ENCODE peak calls at places on chromosomes 1 and 21, in ten cellular contexts. X, O, U, E, G, R, H, N, J and L are unnamed samples.

GRCh38 chr1:1894354-1895049 is 3.6 kb upstream of the GNB1 start:
- DNase-seq in X (no peak), R (no peak), U (no peak), E (no peak), H (no peak), N (no peak), J (no peak), O (peak; percentile 56), G (no peak), L (no peak)

GRCh38 chr1:178086294-178087255 is 7.3 kb upstream of the RASAL2 start:
- DNase-seq in H (peak; percentile 82), G (peak; percentile 58), X (no peak), R (no peak), O (no peak), E (no peak), N (no peak), J (no peak), U (peak; percentile 58), L (peak; percentile 67)

GRCh38 chr1:182699673-182700350 is 15.4 kb upstream of the RGS8 start:
- DNase-seq in O (no peak), N (no peak), E (no peak), R (no peak), J (no peak), U (peak; percentile 14), H (no peak), X (no peak), G (no peak), L (no peak)

GRCh38 chr21:25934130-25934529 is 199.4 kb downstream of the GABPA start:
- DNase-seq in H (no peak), G (no peak), E (no peak), R (no peak), U (peak; percentile 67), N (no peak), O (no peak), J (no peak), X (no peak), L (no peak)

GRCh38 chr1:83910461-83910860 is 88.5 kb downstream of the TTLL7 start:
- DNase-seq in U (peak; percentile 63), J (no peak), H (no peak), X (no peak), R (no peak), O (no peak), G (no peak), E (no peak), N (no peak), L (peak; percentile 41)

GRCh38 chr1:202106340-202107284 is 16.1 kb upstream of the GPR37L1 start:
- DNase-seq in U (no peak), H (no peak), O (no peak), E (peak; percentile 58), G (no peak), N (no peak), J (peak; percentile 65), X (no peak), R (no peak), L (no peak)

GRCh38 chr1:68808351-68808750 is 311.5 kb upstream of the DEPDC1 start:
- DNase-seq in E (no peak), N (no peak), J (no peak), G (no peak), U (peak; percentile 5), O (no peak), R (no peak), H (no peak), X (no peak), L (no peak)

GRCh38 chr21:17981060-17981459 is 161.9 kb upstream of the C21orf91 start:
- DNase-seq in O (no peak), R (no peak), G (no peak), X (no peak), E (no peak), H (no peak), U (no peak), N (no peak), J (no peak), L (no peak)

GRCh38 chr1:55724551-55725325 is 509.6 kb upstream of the USP24 start:
- DNase-seq in U (peak; percentile 85), X (peak; percentile 93), J (no peak), G (peak; percentile 80), O (no peak), N (peak; percentile 92), H (peak; percentile 97), E (no peak), R (no peak), L (peak; percentile 94)

GRCh38 chr1:10824821-10825540 is 28.5 kb upstream of the CASZ1 start:
- DNase-seq in G (peak; percentile 16), E (peak; percentile 43), O (no peak), N (no peak), X (peak; percentile 24), R (peak; percentile 33), J (peak; percentile 10), H (peak; percentile 39), U (peak; percentile 52), L (peak; percentile 77)

GRCh38 chr1:212689758-212690540 is 9.7 kb downstream of the BATF3 start:
- DNase-seq in U (no peak), O (no peak), X (no peak), H (no peak), N (no peak), E (no peak), J (no peak), R (no peak), G (no peak), L (no peak)

GRCh38 chr1:20487236-20487590 is 1.2 kb upstream of the CAMK2N1 start:
- DNase-seq in N (no peak), R (no peak), U (no peak), O (no peak), H (no peak), X (no peak), J (no peak), G (no peak), E (no peak), L (no peak)

GRCh38 chr1:226788965-226789364 is 49.9 kb upstream of the ITPKB start:
- DNase-seq in G (no peak), O (no peak), J (no peak), U (no peak), R (no peak), E (no peak), H (no peak), X (no peak), N (no peak), L (no peak)

GRCh38 chr21:40487406-40487805 is 359.6 kb downstream of the DSCAM start:
- DNase-seq in U (no peak), X (no peak), G (no peak), N (no peak), R (no peak), E (no peak), O (no peak), J (no peak), H (no peak), L (no peak)

GRCh38 chr1:65278344-65279091 is 30.8 kb upstream of the DNAJC6 start:
- DNase-seq in N (no peak), X (no peak), U (no peak), J (no peak), O (no peak), R (no peak), H (peak; percentile 46), E (no peak), G (no peak), L (no peak)

GRCh38 chr1:15311886-15312285 is 64.9 kb downstream of the FHAD1 start:
- DNase-seq in O (no peak), G (no peak), H (no peak), R (no peak), N (no peak), U (no peak), J (no peak), X (no peak), E (no peak), L (peak; percentile 44)

GRCh38 chr1:211013346-211014240 is 120.4 kb downstream of the KCNH1 start:
- DNase-seq in O (no peak), G (no peak), U (no peak), E (no peak), R (no peak), X (no peak), J (no peak), N (no peak), H (peak; percentile 15), L (peak; percentile 11)

GRCh38 chr21:39649526-39649925 is 36.8 kb downstream of the B3GALT5 start:
- DNase-seq in G (no peak), J (no peak), H (no peak), O (no peak), E (no peak), R (no peak), U (no peak), X (no peak), N (no peak), L (no peak)

GRCh38 chr1:24253569-24253968 is 65.6 kb upstream of the GRHL3 start:
- DNase-seq in E (no peak), N (no peak), X (no peak), G (no peak), U (no peak), R (no peak), H (no peak), J (no peak), O (no peak), L (no peak)
- TF ChIP-seq CTCF in E (no peak), N (no peak), X (no peak), G (no peak), U (no peak), R (no peak), H (no peak), J (peak; percentile 43), O (no peak), L (no peak)

GRCh38 chr1:30824736-30825429 is 67.3 kb upstream of the LAPTM5 start:
- DNase-seq in H (no peak), J (no peak), R (no peak), G (no peak), E (no peak), X (no peak), U (no peak), O (no peak), N (no peak), L (no peak)
- H3K4me3 ChIP-seq in H (peak overlapping the region; percentile 51), J (no peak overlapping the region), R (peak overlapping the region; percentile 43), G (peak overlapping the region; percentile 40), E (peak overlapping the region; percentile 40), X (peak overlapping the region; percentile 57), U (peak overlapping the region; percentile 30), O (peak overlapping the region; percentile 66), N (peak overlapping the region; percentile 55), L (peak overlapping the region; percentile 36)

DNA sequence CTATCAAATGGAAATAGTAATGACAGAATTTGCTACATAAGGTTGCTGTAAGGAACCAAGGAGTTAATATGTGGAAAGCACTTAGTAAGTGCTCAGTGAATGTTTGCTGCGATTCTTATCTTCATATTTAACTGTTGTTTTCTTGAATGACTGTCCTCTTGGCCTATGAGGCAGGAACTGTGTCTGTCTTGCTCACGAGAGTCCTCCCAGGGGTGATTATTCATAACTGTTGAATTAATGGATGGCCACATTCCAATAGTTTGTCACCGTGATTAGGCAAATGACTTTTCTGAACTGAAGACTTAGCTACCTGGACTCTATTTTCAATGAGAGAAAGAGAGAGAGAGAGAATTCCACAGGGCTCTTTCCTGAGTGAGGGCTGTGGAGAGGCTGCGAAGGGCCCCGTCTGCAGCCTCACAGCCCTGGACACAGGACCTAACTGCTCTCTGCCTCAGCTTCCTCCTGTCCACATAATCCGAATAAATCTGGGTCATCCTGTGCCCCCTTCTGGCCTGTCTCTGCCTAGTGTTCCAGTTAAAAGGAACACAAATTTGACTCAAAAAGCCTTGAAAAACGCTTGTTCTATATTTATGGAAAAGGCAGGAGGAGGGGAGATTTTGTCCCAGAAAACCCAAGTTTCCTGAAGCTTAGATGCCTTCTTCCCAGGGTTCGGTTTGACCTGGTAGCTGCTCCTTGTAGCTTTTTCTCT is 8.5 kb downstream of the EDN2 start:
- DNase-seq in E (no peak), U (peak; percentile 34), J (no peak), R (no peak), O (no peak), X (no peak), G (no peak), N (no peak), H (peak; percentile 58), L (peak; percentile 62)
- TF ChIP-seq CTCF in E (no peak), U (no peak), J (peak; percentile 11), R (no peak), O (no peak), X (peak; percentile 14), G (peak; percentile 5), N (no peak), H (peak; percentile 23), L (peak; percentile 24)

GRCh38 chr1:59122527-59122926 is 174.4 kb upstream of the FGGY start:
- DNase-seq in H (no peak), E (no peak), G (no peak), O (no peak), J (no peak), R (no peak), X (no peak), U (no peak), N (no peak), L (no peak)
- H3K4me3 ChIP-seq in H (no peak overlapping the region), E (no peak overlapping the region), G (no peak overlapping the region), O (no peak overlapping the region), J (no peak overlapping the region), R (no peak overlapping the region), X (no peak overlapping the region), U (no peak overlapping the region), N (no peak overlapping the region), L (no peak overlapping the region)